ENCODE peak calls at places on chromosome 9, in seven cellular contexts. S is neural progenitor cell, A is A549, G is tibial nerve, Y is breast epithelium, X is brain microvascular endothelial cell, N is psoas muscle. Q is an unnamed sample.

GRCh38 chr9:129609486-129610192 is 11.3 kb downstream of the C9orf50 start:
- DNase-seq in N (no peak), S (peak), A (peak), Y (no peak), X (peak), G (no peak), Q (no peak)

GRCh38 chr9:5089737-5090136 is 95.7 kb downstream of the INSL6 start:
- DNase-seq in A (no peak), S (no peak), X (no peak), G (no peak), N (no peak), Y (no peak), Q (no peak)

GRCh38 chr9:114499528-114499927 is 5.7 kb downstream of the WHRN start:
- DNase-seq in S (peak), Y (no peak), N (no peak), A (no peak), X (no peak), G (no peak), Q (no peak)

GRCh38 chr9:123329329-123329955 is 26.6 kb upstream of the CRB2 start:
- DNase-seq in N (no peak), A (no peak), S (no peak), X (no peak), Y (peak), G (no peak), Q (no peak)

GRCh38 chr9:93390953-93391515 is 60.5 kb upstream of the FAM120A start:
- DNase-seq in A (no peak), X (no peak), G (no peak), S (no peak), Y (no peak), N (no peak), Q (no peak)

GRCh38 chr9:127825319-127826051 is 22.8 kb downstream of the FPGS start:
- DNase-seq in G (no peak), N (peak), S (peak), X (no peak), A (peak), Y (no peak), Q (no peak)

GRCh38 chr9:113694912-113695900 is 180.9 kb upstream of the ZNF618 start:
- DNase-seq in X (no peak), G (no peak), N (no peak), Y (no peak), S (no peak), A (no peak), Q (no peak)

GRCh38 chr9:10899509-10899908 is 286.7 kb upstream of the PTPRD start:
- DNase-seq in N (no peak), X (no peak), A (no peak), Y (no peak), S (no peak), G (no peak), Q (no peak)

GRCh38 chr9:91422832-91423711 is 560 bp downstream of the NFIL3 start:
- DNase-seq in A (peak), N (peak), S (peak), Y (peak), X (peak), G (peak), Q (no peak)

GRCh38 chr9:108586451-108586850 is 269.3 kb downstream of the ACTL7B start:
- DNase-seq in A (no peak), S (no peak), X (no peak), Y (no peak), N (no peak), G (no peak), Q (no peak)

GRCh38 chr9:124017064-124017928 is 5.7 kb downstream of the LHX2 start:
- DNase-seq in X (no peak), G (no peak), N (no peak), A (no peak), Y (no peak), S (peak), Q (no peak)

GRCh38 chr9:102867488-102867887 is 127.6 kb upstream of the CYLC2 start:
- DNase-seq in S (no peak), N (no peak), X (peak), G (no peak), Y (no peak), A (no peak), Q (no peak)

GRCh38 chr9:28808042-28808441 is 1234.8 kb upstream of the C9orf72 start:
- DNase-seq in N (no peak), G (no peak), S (no peak), Y (no peak), A (no peak), X (no peak), Q (no peak)

GRCh38 chr9:15967068-15967467 is 414.2 kb downstream of the CCDC171 start:
- DNase-seq in N (no peak), X (no peak), S (no peak), A (no peak), G (no peak), Y (no peak), Q (no peak)

GRCh38 chr9:137205126-137206069 is at the start of the genes NDOR1 and TMEM203:
- DNase-seq in N (peak), A (peak), S (peak), G (peak), Y (peak), X (peak), Q (peak)

GRCh38 chr9:129761901-129762359 is 9.1 kb upstream of the PTGES start:
- DNase-seq in S (peak), X (peak), G (no peak), A (no peak), N (no peak), Y (peak), Q (no peak)

GRCh38 chr9:121645003-121645402 is 6.4 kb upstream of the DAB2IP start:
- DNase-seq in A (no peak), N (no peak), X (no peak), G (no peak), S (no peak), Y (no peak), Q (no peak)

GRCh38 chr9:16337322-16338029 is 533.0 kb downstream of the BNC2 start:
- DNase-seq in N (no peak), A (peak), Y (no peak), S (no peak), X (peak), G (no peak), Q (no peak)

GRCh38 chr9:69919461-69920061 is 98.9 kb downstream of the CFAP95 start:
- DNase-seq in A (peak), Y (no peak), S (peak), N (no peak), G (no peak), X (peak), Q (peak)

GRCh38 chr9:86036555-86036954 is 62.8 kb downstream of the GOLM1 start:
- DNase-seq in S (no peak), N (no peak), G (no peak), A (no peak), Y (no peak), X (no peak), Q (no peak)

GRCh38 chr9:111356567-111357244 is 26.7 kb upstream of the OR2K2 start:
- DNase-seq in N (peak), X (peak), Y (no peak), A (peak), S (peak), G (no peak), Q (no peak)
- H3K4me3 ChIP-seq in N (peak), X (peak), Y (peak), A (peak), S (no peak), G (no peak), Q (no peak)

GRCh38 chr9:34490760-34491159 is 32.0 kb downstream of the ENHO start:
- DNase-seq in X (no peak), A (no peak), S (no peak), G (no peak), Y (no peak), N (no peak), Q (no peak)

GRCh38 chr9:34490360-34490759 is 31.8 kb downstream of the DNAI1 start:
- DNase-seq in S (no peak), X (no peak), Y (no peak), A (no peak), N (no peak), G (no peak), Q (no peak)

GRCh38 chr9:34493972-34494535 is 28.7 kb downstream of the ENHO start:
- DNase-seq in Y (no peak), N (peak), A (peak), S (peak), G (no peak), X (peak), Q (no peak)

GRCh38 chr9:34491596-34491995 is 31.2 kb downstream of the ENHO start:
- DNase-seq in Y (no peak), N (no peak), X (no peak), G (no peak), A (no peak), S (no peak), Q (no peak)

DNA sequence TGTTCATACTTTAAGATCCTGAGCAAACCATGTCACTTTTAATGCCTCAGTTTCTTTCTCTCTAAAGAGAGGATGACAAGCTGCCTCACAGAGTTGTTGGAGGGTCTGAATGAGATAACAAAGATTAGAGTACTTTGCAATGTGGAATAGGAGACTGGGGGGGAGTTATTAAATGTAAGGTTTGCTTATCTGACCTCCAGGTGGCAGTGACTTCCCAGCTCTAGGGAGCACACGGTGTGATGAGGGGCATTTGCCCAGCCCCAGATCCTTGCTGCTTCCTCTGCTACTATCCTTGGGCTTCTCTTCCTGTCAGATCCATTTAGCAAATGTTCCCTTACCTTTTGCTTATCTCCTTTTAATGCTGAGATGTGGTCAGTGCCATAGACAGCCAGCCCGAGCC is 30.7 kb downstream of the ENHO start:
- DNase-seq in X (no peak), G (no peak), S (no peak), N (no peak), A (peak), Y (no peak), Q (no peak)
- TF ChIP-seq CTCF in X (no peak), G (no peak), S (no peak), N (no peak), A (peak), Y (no peak), Q (peak)

DNA sequence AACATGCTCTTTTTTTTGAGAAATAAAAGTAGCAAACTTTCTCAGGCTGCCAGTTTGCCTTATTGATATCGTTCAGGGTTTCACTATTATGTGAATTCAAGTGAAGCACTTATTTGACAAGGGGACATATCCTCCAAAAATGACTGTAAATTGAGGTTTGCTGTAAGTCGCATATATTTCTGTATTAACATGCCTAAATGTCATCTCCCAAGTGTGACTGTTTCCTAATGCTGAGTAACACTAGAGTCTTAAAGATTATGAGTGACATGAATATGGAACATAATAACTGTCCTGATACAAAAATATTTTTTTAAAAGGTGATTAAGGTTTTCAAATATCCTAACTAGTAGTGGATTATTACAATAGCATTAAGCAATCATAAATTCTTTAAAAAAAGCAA is 3.7 kb downstream of the NFIB start:
- DNase-seq in Y (no peak), S (no peak), A (no peak), N (no peak), X (no peak), G (no peak), Q (no peak)
- H3K4me3 ChIP-seq in Y (peak), S (no peak), A (peak), N (peak), X (no peak), G (peak), Q (no peak)

GRCh38 chr9:110041452-110041851 is 166.5 kb downstream of the C9orf152 start:
- DNase-seq in G (no peak), X (no peak), Y (no peak), A (no peak), S (no peak), N (no peak), Q (no peak)
- TF ChIP-seq CTCF in G (no peak), X (no peak), Y (no peak), A (no peak), S (no peak), N (no peak), Q (no peak)

GRCh38 chr9:35688558-35689350 is 971 bp downstream of the TPM2 start:
- DNase-seq in Y (no peak), G (no peak), N (peak), X (peak), S (no peak), A (no peak), Q (no peak)
- H3K4me3 ChIP-seq in Y (peak), G (peak), N (peak), X (peak), S (peak), A (peak), Q (no peak)

Q was measured in GM12864.